ENCODE peak calls at places on chromosomes 3 and 15, in four cellular contexts. One of them, this sample, is unnamed.

GRCh38 chr3:23968467-23969184 is 23.5 kb downstream of the NR1D2 start:
- DNase-seq in HepG2: no peak
- DNase-seq in H1: no peak
- DNase-seq in GM12878: no peak
- DNase-seq in this sample: no peak

GRCh38 chr3:196778755-196779154 is 39.1 kb downstream of the PAK2 start:
- DNase-seq in GM12878: no peak
- DNase-seq in HepG2: no peak
- DNase-seq in H1: no peak
- DNase-seq in this sample: no peak

GRCh38 chr3:58192076-58192475 is 18.7 kb downstream of the DNASE1L3 start:
- DNase-seq in HepG2: no peak
- DNase-seq in GM12878: no peak
- DNase-seq in H1: no peak
- DNase-seq in this sample: no peak

GRCh38 chr3:38649500-38650247 is at the start of gene SCN5A:
- DNase-seq in HepG2: no peak
- DNase-seq in H1: peak; percentile 82
- DNase-seq in GM12878: no peak
- DNase-seq in this sample: no peak

GRCh38 chr3:17195856-17196604 is 311.3 kb downstream of the PLCL2 start:
- DNase-seq in HepG2: no peak
- DNase-seq in GM12878: peak; percentile 83
- DNase-seq in H1: no peak
- DNase-seq in this sample: no peak

GRCh38 chr15:57923750-57924149 is 141.8 kb downstream of the ALDH1A2 start:
- DNase-seq in H1: no peak
- DNase-seq in GM12878: no peak
- DNase-seq in HepG2: no peak
- DNase-seq in this sample: no peak

GRCh38 chr3:124998247-124998630 is 57.6 kb downstream of the HEG1 start:
- DNase-seq in H1: no peak
- DNase-seq in GM12878: no peak
- DNase-seq in HepG2: no peak
- DNase-seq in this sample: no peak

GRCh38 chr3:147472846-147473245 is 63.7 kb downstream of the ZIC1 start:
- DNase-seq in GM12878: no peak
- DNase-seq in HepG2: no peak
- DNase-seq in H1: no peak
- DNase-seq in this sample: no peak

GRCh38 chr3:177852001-177852400 is 654.7 kb upstream of the TBL1XR1 start:
- DNase-seq in H1: no peak
- DNase-seq in GM12878: no peak
- DNase-seq in HepG2: peak; percentile 3
- DNase-seq in this sample: no peak

GRCh38 chr3:114157321-114157720 is 21.5 kb downstream of the DRD3 start:
- DNase-seq in HepG2: no peak
- DNase-seq in GM12878: no peak
- DNase-seq in H1: no peak
- DNase-seq in this sample: no peak

GRCh38 chr3:133038089-133038730 is at the start of gene TMEM108:
- DNase-seq in HepG2: no peak
- DNase-seq in H1: peak; percentile 95
- DNase-seq in GM12878: no peak
- DNase-seq in this sample: peak; percentile 83

GRCh38 chr3:131109156-131109555 is 82.5 kb downstream of the NEK11 start:
- DNase-seq in HepG2: no peak
- DNase-seq in H1: no peak
- DNase-seq in GM12878: no peak
- DNase-seq in this sample: no peak

GRCh38 chr3:24510030-24510648 is 15.5 kb upstream of the THRB start:
- DNase-seq in GM12878: no peak
- DNase-seq in HepG2: no peak
- DNase-seq in H1: no peak
- DNase-seq in this sample: no peak

GRCh38 chr15:69045810-69046209 is 31.3 kb downstream of the NOX5 start:
- DNase-seq in GM12878: no peak
- DNase-seq in HepG2: peak; percentile 70
- DNase-seq in H1: no peak
- DNase-seq in this sample: no peak

GRCh38 chr15:70243686-70244540 is 146.2 kb upstream of the TLE3 start:
- DNase-seq in HepG2: no peak
- DNase-seq in GM12878: no peak
- DNase-seq in H1: no peak
- DNase-seq in this sample: no peak

DNA sequence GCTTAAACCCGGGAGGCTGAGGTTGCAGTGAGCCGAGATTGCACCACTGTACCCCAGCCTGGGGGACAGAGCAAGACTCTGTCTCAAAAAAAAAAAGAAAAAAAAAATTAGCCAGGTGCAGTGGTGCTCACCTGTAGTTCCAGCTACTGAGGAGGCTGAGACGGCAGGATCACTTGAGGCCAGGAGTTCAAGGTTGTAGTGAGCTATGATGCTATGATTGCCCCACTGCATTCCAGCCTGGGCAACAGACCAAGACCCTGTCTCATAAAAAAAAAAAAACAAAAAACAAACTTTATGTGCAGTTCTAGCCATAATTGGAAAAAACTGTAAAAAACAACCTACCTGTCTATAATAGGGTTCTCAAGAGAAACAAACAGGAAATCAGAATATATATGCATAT is 39.9 kb upstream of the IGF2BP2 start:
- DNase-seq in GM12878: no peak
- DNase-seq in HepG2: no peak
- DNase-seq in H1: no peak
- DNase-seq in this sample: no peak
- H3K9ac ChIP-seq in GM12878: no peak overlapping the region
- H3K9ac ChIP-seq in HepG2: no peak overlapping the region
- H3K9ac ChIP-seq in H1: no peak overlapping the region
- H3K9ac ChIP-seq in this sample: no peak overlapping the region

GRCh38 chr3:61989681-61990080 is 383.7 kb downstream of the FEZF2 start:
- DNase-seq in HepG2: no peak
- DNase-seq in H1: no peak
- DNase-seq in GM12878: no peak
- DNase-seq in this sample: no peak

GRCh38 chr3:61983479-61983878 is 389.9 kb downstream of the FEZF2 start:
- DNase-seq in GM12878: no peak
- DNase-seq in HepG2: no peak
- DNase-seq in H1: no peak
- DNase-seq in this sample: no peak

GRCh38 chr3:61986473-61986872 is 386.9 kb downstream of the FEZF2 start:
- DNase-seq in HepG2: no peak
- DNase-seq in H1: no peak
- DNase-seq in GM12878: no peak
- DNase-seq in this sample: no peak

GRCh38 chr3:61981005-61981404 is 392.3 kb downstream of the FEZF2 start:
- DNase-seq in HepG2: no peak
- DNase-seq in GM12878: no peak
- DNase-seq in H1: no peak
- DNase-seq in this sample: no peak

GRCh38 chr3:61985020-61985419 is 388.3 kb downstream of the FEZF2 start:
- DNase-seq in GM12878: no peak
- DNase-seq in HepG2: no peak
- DNase-seq in H1: no peak
- DNase-seq in this sample: no peak
- TF ChIP-seq SUZ12 in GM12878: no peak
- TF ChIP-seq SUZ12 in HepG2: no peak
- TF ChIP-seq SUZ12 in H1: no peak
- TF ChIP-seq SUZ12 in this sample: no peak

GRCh38 chr3:72176537-72177041 is 391.6 kb upstream of the PROK2 start:
- DNase-seq in GM12878: peak; percentile 93
- DNase-seq in HepG2: no peak
- DNase-seq in H1: no peak
- DNase-seq in this sample: no peak

GRCh38 chr3:72177075-72178050 is 392.4 kb upstream of the PROK2 start:
- DNase-seq in HepG2: no peak
- DNase-seq in H1: no peak
- DNase-seq in GM12878: no peak
- DNase-seq in this sample: no peak

GRCh38 chr3:72175305-72175858 is 390.4 kb upstream of the PROK2 start:
- DNase-seq in HepG2: no peak
- DNase-seq in GM12878: no peak
- DNase-seq in H1: no peak
- DNase-seq in this sample: no peak

GRCh38 chr3:72174043-72174442 is 389.1 kb upstream of the PROK2 start:
- DNase-seq in HepG2: no peak
- DNase-seq in H1: no peak
- DNase-seq in GM12878: no peak
- DNase-seq in this sample: no peak

DNA sequence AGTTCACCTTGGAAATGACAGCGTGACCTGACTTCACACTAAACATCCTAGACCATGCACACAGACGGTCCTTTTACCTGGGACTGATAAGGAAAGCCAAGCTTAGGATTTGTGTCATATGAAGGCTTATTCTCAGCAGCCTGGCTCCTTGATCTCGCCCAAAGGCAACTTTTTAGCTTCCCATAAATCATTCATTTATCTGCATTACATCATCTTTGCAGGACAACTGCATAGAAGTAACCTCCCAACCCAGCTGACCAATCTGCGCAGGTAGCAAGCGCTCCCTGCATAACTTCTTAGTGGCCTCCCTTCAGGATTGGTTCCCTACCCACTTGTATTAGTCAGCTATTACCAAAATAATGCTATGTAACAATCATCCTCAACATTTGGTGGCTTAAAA is 389.9 kb upstream of the PROK2 start:
- DNase-seq in GM12878: no peak
- DNase-seq in H1: no peak
- DNase-seq in HepG2: no peak
- DNase-seq in this sample: no peak
- H3K4me1 ChIP-seq in GM12878: peaks cover 29% of the 10 kb centered on the region
- H3K4me1 ChIP-seq in H1: no peaks in the 10 kb centered on the region
- H3K4me1 ChIP-seq in HepG2: no peaks in the 10 kb centered on the region
- H3K4me1 ChIP-seq in this sample: peaks cover 11% of the 10 kb centered on the region

GRCh38 chr3:126773167-126773566 is 69.1 kb downstream of the CHCHD6 start:
- DNase-seq in HepG2: no peak
- DNase-seq in H1: no peak
- DNase-seq in GM12878: no peak
- DNase-seq in this sample: no peak
- H3K9ac ChIP-seq in HepG2: no peak overlapping the region
- H3K9ac ChIP-seq in H1: no peak overlapping the region
- H3K9ac ChIP-seq in GM12878: no peak overlapping the region
- H3K9ac ChIP-seq in this sample: no peak overlapping the region

GRCh38 chr3:128416578-128417150 is 50.0 kb downstream of the DNAJB8 start:
- DNase-seq in HepG2: peak; percentile 78
- DNase-seq in GM12878: no peak
- DNase-seq in H1: no peak
- DNase-seq in this sample: no peak
- TF ChIP-seq SUZ12 in HepG2: no peak
- TF ChIP-seq SUZ12 in GM12878: no peak
- TF ChIP-seq SUZ12 in H1: no peak
- TF ChIP-seq SUZ12 in this sample: no peak

GRCh38 chr3:65569129-65569528 is 469.6 kb downstream of the MAGI1 start:
- DNase-seq in GM12878: no peak
- DNase-seq in H1: no peak
- DNase-seq in HepG2: no peak
- DNase-seq in this sample: no peak

GRCh38 chr3:65573548-65574116 is 465.1 kb downstream of the MAGI1 start:
- DNase-seq in H1: no peak
- DNase-seq in GM12878: no peak
- DNase-seq in HepG2: no peak
- DNase-seq in this sample: no peak

GRCh38 chr3:65572175-65572777 is 466.4 kb downstream of the MAGI1 start:
- DNase-seq in HepG2: peak; percentile 31
- DNase-seq in H1: no peak
- DNase-seq in GM12878: no peak
- DNase-seq in this sample: no peak

GRCh38 chr3:65568497-65568896 is 470.2 kb downstream of the MAGI1 start:
- DNase-seq in HepG2: no peak
- DNase-seq in GM12878: no peak
- DNase-seq in H1: no peak
- DNase-seq in this sample: no peak

DNA sequence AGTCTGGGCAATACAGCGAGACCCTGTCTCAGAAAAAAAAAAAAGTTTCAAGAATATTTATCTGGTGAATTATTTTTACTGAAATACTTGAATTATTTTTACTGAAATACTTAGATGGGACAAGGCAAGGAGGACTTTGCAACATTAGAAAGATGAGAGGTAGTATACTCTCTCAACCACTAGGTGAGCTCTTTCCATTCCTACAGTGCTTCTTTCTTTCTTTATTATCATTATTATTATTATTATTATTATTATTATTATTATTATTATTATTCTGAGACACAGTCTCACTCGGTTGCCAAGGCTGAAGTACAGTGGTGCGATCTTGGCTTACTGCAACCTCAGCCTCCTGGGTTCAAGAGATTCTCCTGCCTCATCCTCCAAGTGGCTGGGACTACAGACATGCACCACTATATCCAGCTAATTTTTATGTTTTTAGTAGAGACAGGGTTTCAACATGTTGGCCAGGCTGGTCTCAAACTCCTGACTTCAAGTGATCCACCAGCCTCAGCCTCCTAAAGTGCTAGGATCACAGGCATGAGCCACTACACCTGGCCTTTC is 468.8 kb downstream of the MAGI1 start:
- DNase-seq in GM12878: no peak
- DNase-seq in H1: no peak
- DNase-seq in HepG2: no peak
- DNase-seq in this sample: no peak
- H3K4me1 ChIP-seq in GM12878: no peaks in the 10 kb centered on the region
- H3K4me1 ChIP-seq in H1: no peaks in the 10 kb centered on the region
- H3K4me1 ChIP-seq in HepG2: peaks cover 9% of the 10 kb centered on the region
- H3K4me1 ChIP-seq in this sample: no peaks in the 10 kb centered on the region

DNA sequence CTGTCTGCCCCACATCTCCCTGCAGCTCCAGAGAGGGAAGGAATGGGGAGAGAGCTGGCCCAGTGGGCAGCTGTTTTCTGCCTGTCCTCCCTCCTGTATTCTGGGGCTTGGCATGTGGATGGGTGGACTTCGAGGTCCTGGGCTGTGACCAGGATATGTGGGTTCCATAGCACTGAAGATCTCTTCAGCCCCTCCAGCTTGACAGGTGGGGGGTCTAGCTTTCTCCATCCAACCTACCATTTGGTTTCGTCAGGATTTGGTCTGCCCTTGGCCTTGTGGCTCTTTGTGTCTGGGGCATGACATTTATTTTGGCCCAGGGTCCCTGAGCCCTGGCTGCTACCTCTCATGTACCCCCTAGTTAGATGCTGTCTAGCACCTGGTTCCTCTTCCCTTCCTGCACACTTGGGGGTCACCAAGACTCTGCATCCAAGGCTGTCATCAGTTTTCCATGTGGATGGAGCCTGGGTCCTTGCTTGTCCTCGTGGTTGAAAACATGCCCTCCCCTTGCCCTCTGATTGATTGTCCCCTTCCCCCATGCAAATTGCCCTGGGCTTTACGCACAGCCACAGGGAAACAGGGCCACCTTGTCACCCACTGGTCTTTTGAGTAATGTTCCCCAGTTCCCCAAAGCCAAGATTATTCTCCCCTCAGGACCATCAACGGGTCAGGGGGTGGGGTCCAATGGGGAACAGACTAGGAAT is 3.2 kb downstream of the EPHB3 start:
- DNase-seq in GM12878: no peak
- DNase-seq in H1: no peak
- DNase-seq in HepG2: no peak
- DNase-seq in this sample: no peak
- H3K9ac ChIP-seq in GM12878: no peak overlapping the region
- H3K9ac ChIP-seq in H1: no peak overlapping the region
- H3K9ac ChIP-seq in HepG2: no peak overlapping the region
- H3K9ac ChIP-seq in this sample: no peak overlapping the region

GRCh38 chr3:377158-377561 is 180.6 kb downstream of the CHL1 start:
- DNase-seq in HepG2: peak; percentile 42
- DNase-seq in GM12878: no peak
- DNase-seq in H1: no peak
- DNase-seq in this sample: no peak
- TF ChIP-seq SUZ12 in HepG2: no peak
- TF ChIP-seq SUZ12 in GM12878: no peak
- TF ChIP-seq SUZ12 in H1: no peak
- TF ChIP-seq SUZ12 in this sample: no peak